ENCODE peak calls at places on chromosome 16, in seven cellular contexts. L is cardiac muscle cell, Y is uterus, R is prostate gland, U is neuronal stem cell, J is adrenal gland, M is thyroid gland. I is an unnamed sample. For H3K27me3, the result is how much of the 10 kb centered on the place peaks cover.

GRCh38 chr16:68756250-68757051 is 19.4 kb downstream of the CDH1 start:
- DNase-seq in L (peak), Y (no peak), R (peak), U (no peak), J (no peak), M (peak), I (no peak)

GRCh38 chr16:4674926-4675530 is 18.3 kb upstream of the NUDT16L1 start:
- DNase-seq in L (no peak), Y (no peak), R (no peak), U (no peak), J (no peak), M (no peak), I (no peak)

GRCh38 chr16:65698943-65699342 is 577.1 kb upstream of the CDH11 start:
- DNase-seq in L (peak), Y (no peak), R (no peak), U (no peak), J (no peak), M (no peak), I (no peak)

GRCh38 chr16:30728904-30729672 is 19.1 kb upstream of the PHKG2 start:
- DNase-seq in L (no peak), Y (no peak), R (no peak), U (no peak), J (no peak), M (no peak), I (no peak)

GRCh38 chr16:52357711-52358110 is 189.2 kb downstream of the TOX3 start:
- DNase-seq in L (no peak), Y (no peak), R (no peak), U (no peak), J (no peak), M (no peak), I (no peak)

GRCh38 chr16:59552164-59552563 is 818.0 kb upstream of the GOT2 start:
- DNase-seq in L (no peak), Y (no peak), R (no peak), U (no peak), J (no peak), M (no peak), I (no peak)

GRCh38 chr16:75138233-75138632 is 10.1 kb upstream of the ZFP1 start:
- DNase-seq in L (no peak), Y (no peak), R (no peak), U (no peak), J (no peak), M (no peak), I (no peak)

GRCh38 chr16:87317766-87318121 is 552 bp upstream of the C16orf95 start:
- DNase-seq in L (peak), Y (peak), R (no peak), U (no peak), J (peak), M (peak), I (no peak)

GRCh38 chr16:19595043-19595767 is 39.7 kb downstream of the VPS35L start:
- DNase-seq in L (peak), Y (peak), R (no peak), U (no peak), J (peak), M (no peak), I (peak)

GRCh38 chr16:273547-274421 is 2.0 kb downstream of the RGS11 start:
- DNase-seq in L (no peak), Y (no peak), R (no peak), U (no peak), J (no peak), M (no peak), I (no peak)

GRCh38 chr16:69917739-69918138 is 33.4 kb upstream of the CLEC18A start:
- DNase-seq in L (peak), Y (peak), R (no peak), U (peak), J (peak), M (peak), I (no peak)

GRCh38 chr16:8853611-8854010 is 15.2 kb downstream of the CARHSP1 start:
- DNase-seq in L (no peak), Y (no peak), R (no peak), U (no peak), J (no peak), M (no peak), I (no peak)

GRCh38 chr16:19406891-19407491 is 10.7 kb upstream of the TMC5 start:
- DNase-seq in L (no peak), Y (no peak), R (no peak), U (no peak), J (no peak), M (no peak), I (no peak)

GRCh38 chr16:13883881-13884280 is 36.1 kb upstream of the ERCC4 start:
- DNase-seq in L (no peak), Y (no peak), R (no peak), U (no peak), J (no peak), M (no peak), I (no peak)

GRCh38 chr16:11992008-11992584 is 15.6 kb downstream of the SNX29 start:
- DNase-seq in L (peak), Y (no peak), R (no peak), U (no peak), J (no peak), M (no peak), I (no peak)
- H3K27ac ChIP-seq in L (no peak), Y (no peak), R (no peak), U (no peak), J (no peak), M (no peak), I (no peak)

GRCh38 chr16:88385112-88385594 is 2.4 kb downstream of the ZNF469 start:
- DNase-seq in L (no peak), Y (no peak), R (no peak), U (no peak), J (no peak), M (no peak), I (no peak)
- H3K4me3 ChIP-seq in L (no peak), Y (no peak), R (no peak), U (no peak), J (no peak), M (no peak), I (no peak)

GRCh38 chr16:22163806-22164205 is 1.5 kb downstream of the SDR42E2 start:
- DNase-seq in L (no peak), Y (no peak), R (no peak), U (no peak), J (no peak), M (no peak), I (no peak)

GRCh38 chr16:22162658-22163009 is 328 bp downstream of the SDR42E2 start:
- DNase-seq in L (no peak), Y (no peak), R (no peak), U (no peak), J (no peak), M (no peak), I (no peak)

GRCh38 chr16:22161999-22162657 is at the start of gene SDR42E2:
- DNase-seq in L (no peak), Y (no peak), R (no peak), U (no peak), J (no peak), M (peak), I (no peak)

GRCh38 chr16:22165508-22166285 is 3.4 kb downstream of the SDR42E2 start:
- DNase-seq in L (no peak), Y (no peak), R (no peak), U (no peak), J (no peak), M (no peak), I (no peak)

DNA sequence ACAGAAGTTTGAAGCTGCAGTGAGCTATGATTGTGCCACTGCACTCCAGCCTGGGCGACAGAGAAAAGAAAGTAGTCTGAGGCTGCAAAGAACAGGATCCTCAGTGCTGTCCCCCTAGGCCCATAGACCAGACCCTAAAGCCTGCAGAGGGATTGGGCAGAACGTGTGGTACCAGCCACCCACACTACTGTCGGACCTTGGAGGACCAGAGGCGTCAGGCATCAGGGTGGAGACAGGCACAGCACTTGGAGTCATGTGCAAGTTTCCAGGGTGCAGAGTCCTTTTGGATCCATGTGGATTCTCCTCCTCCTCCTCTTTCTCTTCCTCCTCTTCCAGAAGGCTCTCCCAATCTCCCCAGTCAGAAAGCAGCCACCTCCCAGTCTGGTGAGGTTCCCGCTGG is 2.2 kb downstream of the SDR42E2 start:
- DNase-seq in L (no peak), Y (no peak), R (no peak), U (no peak), J (no peak), M (no peak), I (no peak)
- H3K27me3 ChIP-seq in L (under half), Y (under half), R (under half), U (under half), J (under half), M (under half), I (under half)

GRCh38 chr16:67460961-67461360 is 20.0 kb downstream of the ATP6V0D1 start:
- DNase-seq in L (no peak), Y (no peak), R (no peak), U (no peak), J (no peak), M (no peak), I (no peak)
- H3K27ac ChIP-seq in L (no peak), Y (peak), R (peak), U (no peak), J (no peak), M (peak), I (no peak)

GRCh38 chr16:80935691-80936090 is 71.0 kb downstream of the CMC2 start:
- DNase-seq in L (no peak), Y (no peak), R (no peak), U (no peak), J (no peak), M (peak), I (no peak)
- H3K4me3 ChIP-seq in L (no peak), Y (no peak), R (no peak), U (no peak), J (no peak), M (no peak), I (no peak)